ENCODE peak calls at places on chromosomes 6 and 20, in four cellular contexts. L, F, P and R are unnamed samples.

GRCh38 chr6:34979218-34979617 is 90.2 kb downstream of the ANKS1A start:
- DNase-seq in L (no peak), P (no peak), F (no peak), R (no peak)

GRCh38 chr6:48826318-48826595 is 636.8 kb downstream of the MMUT start:
- DNase-seq in F (no peak), L (no peak), P (no peak), R (no peak)

GRCh38 chr6:170003027-170003426 is 251.6 kb downstream of the ERMARD start:
- DNase-seq in P (no peak), L (no peak), F (no peak), R (no peak)

GRCh38 chr6:170172825-170173231 is 118.0 kb downstream of the DLL1 start:
- DNase-seq in P (no peak), F (no peak), L (no peak), R (no peak)

GRCh38 chr20:48766205-48766604 is 61.6 kb downstream of the PREX1 start:
- DNase-seq in F (no peak), L (no peak), P (no peak), R (no peak)

GRCh38 chr20:50413088-50413500 is 97.1 kb upstream of the PTPN1 start:
- DNase-seq in F (no peak), L (peak; percentile 86), P (no peak), R (no peak)

GRCh38 chr20:13288357-13288756 is 67.3 kb downstream of the ISM1 start:
- DNase-seq in F (no peak), L (no peak), P (no peak), R (no peak)

GRCh38 chr6:154509421-154510143 is 903 bp downstream of the CNKSR3 start:
- DNase-seq in F (no peak), L (no peak), P (peak; percentile 37), R (no peak)

GRCh38 chr20:38878798-38879197 is 47.4 kb upstream of the FAM83D start:
- DNase-seq in P (no peak), L (no peak), F (no peak), R (peak; percentile 19)

GRCh38 chr20:37567671-37568588 is 40.3 kb upstream of the BLCAP start:
- DNase-seq in P (no peak), F (no peak), L (peak; percentile 37), R (no peak)

GRCh38 chr20:10316582-10316981 is 98.0 kb downstream of the SNAP25 start:
- DNase-seq in F (no peak), P (no peak), L (peak; percentile 23), R (no peak)

GRCh38 chr6:38195113-38195635 is 375.6 kb downstream of the ZFAND3 start:
- DNase-seq in F (no peak), P (peak; percentile 44), L (no peak), R (no peak)

GRCh38 chr6:57104350-57104749 is 14.4 kb downstream of the ZNF451 start:
- DNase-seq in P (no peak), F (no peak), L (peak; percentile 10), R (no peak)

GRCh38 chr20:44068780-44069191 is 118.2 kb downstream of the JPH2 start:
- DNase-seq in L (peak; percentile 78), P (peak; percentile 26), F (no peak), R (no peak)

GRCh38 chr6:144675231-144675861 is 390.2 kb downstream of the UTRN start:
- DNase-seq in L (no peak), P (no peak), F (no peak), R (peak; percentile 52)

GRCh38 chr6:43146709-43147108 is 24.4 kb upstream of the SRF start:
- DNase-seq in P (no peak), F (no peak), L (no peak), R (no peak)

GRCh38 chr6:28212510-28213212 is 12.4 kb upstream of the ZSCAN9 start:
- DNase-seq in P (no peak), F (no peak), L (peak; percentile 90), R (peak; percentile 90)

GRCh38 chr20:49345538-49345937 is 67.7 kb upstream of the ZNFX1 start:
- DNase-seq in L (no peak), P (no peak), F (no peak), R (peak; percentile 32)

GRCh38 chr6:53189554-53189953 is 40.9 kb upstream of the GCM1 start:
- DNase-seq in P (no peak), L (no peak), F (no peak), R (peak; percentile 71)

GRCh38 chr6:19157496-19157895 is 679.7 kb upstream of the ID4 start:
- DNase-seq in F (no peak), L (no peak), P (no peak), R (no peak)

DNA sequence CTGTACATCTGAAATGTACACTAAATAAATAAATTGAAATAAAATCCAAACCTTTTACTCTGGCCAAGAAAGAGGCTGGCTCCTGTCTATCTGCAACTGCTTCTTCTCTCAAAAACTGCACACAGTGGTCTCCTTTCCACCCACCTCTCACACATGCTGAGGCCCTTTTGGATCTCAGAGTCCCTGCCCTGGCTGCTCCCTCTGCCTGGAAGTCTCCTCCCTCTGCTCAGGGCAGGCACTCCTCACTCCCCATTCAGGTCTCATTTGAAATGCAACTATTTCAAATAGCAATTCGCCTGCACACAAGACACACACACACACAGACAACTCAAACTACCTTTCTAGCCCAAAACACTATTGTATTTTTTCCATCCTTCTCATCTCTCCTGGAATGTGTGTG is 348.8 kb downstream of the PKHD1 start:
- DNase-seq in P (no peak), L (no peak), F (no peak), R (no peak)
- TF ChIP-seq POLR2A in P (no peak), L (no peak), F (no peak), R (no peak)

GRCh38 chr6:33391278-33392167 is at the start of gene KIFC1:
- DNase-seq in L (peak; percentile 100), F (peak; percentile 95), P (peak; percentile 99), R (peak; percentile 100)
- TF ChIP-seq POLR2A in L (no peak), F (no peak), P (no peak), R (peak; percentile 65)

GRCh38 chr6:90892271-90892670 is 305.4 kb upstream of the MAP3K7 start:
- DNase-seq in F (no peak), P (no peak), L (no peak), R (no peak)

GRCh38 chr6:90893385-90893784 is 306.5 kb upstream of the MAP3K7 start:
- DNase-seq in L (peak; percentile 9), P (no peak), F (no peak), R (no peak)

GRCh38 chr6:90895299-90896164 is 308.7 kb upstream of the MAP3K7 start:
- DNase-seq in F (no peak), L (no peak), P (no peak), R (no peak)

GRCh38 chr6:90896165-90896549 is 309.3 kb upstream of the MAP3K7 start:
- DNase-seq in P (no peak), L (no peak), F (no peak), R (no peak)

DNA sequence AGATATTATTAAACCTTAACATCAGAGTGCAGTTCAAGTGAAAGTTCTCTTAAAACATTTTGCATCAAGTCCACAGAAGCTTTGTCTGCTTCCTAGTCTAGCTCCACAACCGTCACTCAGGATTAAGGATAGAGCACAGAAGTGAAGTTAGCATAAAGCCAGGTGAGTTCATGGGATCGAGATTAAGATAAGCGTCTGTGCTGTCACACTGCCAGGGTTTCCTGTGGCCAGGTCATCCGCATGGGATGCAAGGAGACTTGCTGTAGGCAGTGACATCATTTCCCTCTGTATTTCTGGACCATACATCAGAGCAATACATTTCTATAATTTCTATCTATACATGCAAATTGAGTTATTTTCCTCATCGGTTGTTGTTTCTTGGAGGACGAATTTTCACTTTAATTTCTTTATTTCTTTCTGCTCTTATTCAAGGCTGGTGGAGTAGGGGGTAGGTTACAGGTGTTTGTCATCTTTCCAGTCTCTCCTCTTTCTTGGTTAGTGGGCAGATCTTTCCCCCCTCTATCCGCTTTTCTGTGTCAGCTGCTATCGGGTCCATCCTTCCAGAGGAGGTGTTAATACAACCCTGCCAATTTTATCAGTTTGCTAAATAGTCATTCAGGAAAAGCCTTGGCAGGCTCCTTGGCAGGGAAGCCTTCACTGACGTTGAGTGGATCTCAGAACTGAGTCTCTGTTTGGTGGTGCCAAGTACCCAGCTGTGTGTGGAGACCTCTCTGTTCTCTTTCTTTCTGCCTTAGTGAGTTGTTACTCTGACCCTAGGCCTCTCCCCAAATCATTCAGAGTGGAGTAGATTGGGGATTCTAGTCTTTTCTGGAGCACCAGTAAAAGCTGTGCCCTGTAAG is 307.6 kb upstream of the MAP3K7 start:
- DNase-seq in L (no peak), F (no peak), P (no peak), R (no peak)
- TF ChIP-seq POLR2A in L (no peak), F (no peak), P (no peak), R (no peak)

GRCh38 chr6:93419304-93420162 is at the start of gene EPHA7:
- DNase-seq in L (peak; percentile 50), F (peak; percentile 88), P (peak; percentile 80), R (peak; percentile 76)
- TF ChIP-seq POLR2A in L (no peak), F (peak; percentile 76), P (no peak), R (no peak)

DNA sequence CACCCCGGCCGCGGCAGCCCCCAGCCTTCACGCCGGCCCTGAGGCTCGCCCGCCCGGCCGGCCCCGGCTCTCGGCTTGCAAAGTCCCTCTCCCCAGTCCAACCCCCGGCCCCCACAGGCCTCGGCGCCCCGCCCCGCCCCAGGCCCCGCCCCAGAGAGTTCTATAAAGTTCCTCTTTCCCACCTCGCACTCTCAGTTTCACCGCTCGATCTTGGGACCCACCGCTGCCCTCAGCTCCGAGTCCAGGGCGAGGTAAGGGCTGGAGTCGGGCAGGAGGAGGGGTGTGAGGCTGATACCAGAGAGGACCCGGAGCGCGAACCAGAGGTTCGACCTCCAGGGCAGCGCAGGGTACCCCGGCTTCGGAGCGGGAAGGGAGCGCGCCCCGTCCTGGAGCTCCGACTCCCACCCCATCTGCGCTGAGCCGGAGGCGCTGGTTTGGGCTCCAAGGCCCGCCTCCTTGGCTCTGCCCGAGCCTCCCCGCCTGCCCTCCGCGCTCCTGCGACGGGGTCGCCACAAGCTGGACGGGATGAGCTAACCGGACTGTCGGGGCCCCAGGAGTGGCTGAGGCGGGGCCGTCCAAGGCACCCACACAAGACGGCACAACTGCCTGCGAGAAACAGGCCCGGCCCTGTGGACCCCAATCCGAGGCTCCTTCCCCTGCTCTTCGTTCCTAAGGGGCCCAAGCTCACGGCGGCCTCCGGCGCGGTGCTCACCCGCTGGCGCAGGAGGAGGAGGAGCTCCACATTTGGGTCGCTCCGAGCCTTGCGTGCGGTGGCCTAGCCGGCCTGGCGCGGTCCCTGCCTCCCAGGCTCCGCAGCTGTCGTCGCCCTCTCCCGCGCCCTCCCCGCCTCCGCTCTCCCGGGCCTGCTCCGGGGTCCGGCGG is at the start of gene IRF4:
- DNase-seq in L (no peak), F (no peak), P (no peak), R (no peak)
- TF ChIP-seq POLR2A in L (no peak), F (peak; percentile 24), P (no peak), R (no peak)

GRCh38 chr6:136066005-136066404 is 184.1 kb downstream of the MTFR2 start:
- DNase-seq in L (peak; percentile 3), P (no peak), F (no peak), R (peak; percentile 43)

GRCh38 chr6:136063095-136063494 is 187.0 kb downstream of the MTFR2 start:
- DNase-seq in F (no peak), L (no peak), P (no peak), R (peak; percentile 70)

GRCh38 chr6:136070815-136071214 is 179.3 kb downstream of the MTFR2 start:
- DNase-seq in P (no peak), L (no peak), F (no peak), R (no peak)

GRCh38 chr6:136069119-136069518 is 181.0 kb downstream of the MTFR2 start:
- DNase-seq in P (no peak), L (no peak), F (no peak), R (peak; percentile 89)

GRCh38 chr6:136067731-136068341 is 182.3 kb downstream of the MTFR2 start:
- DNase-seq in F (no peak), L (no peak), P (no peak), R (peak; percentile 39)
- TF ChIP-seq POLR2A in F (no peak), L (no peak), P (no peak), R (no peak)

GRCh38 chr6:44176935-44177509 is 18.4 kb downstream of the CAPN11 start:
- DNase-seq in L (peak; percentile 87), F (no peak), P (no peak), R (no peak)
- TF ChIP-seq POLR2A in L (no peak), F (no peak), P (no peak), R (no peak)

GRCh38 chr20:57428611-57429496 is 37.7 kb downstream of the RBM38 start:
- DNase-seq in F (no peak), P (peak; percentile 70), L (no peak), R (no peak)
- TF ChIP-seq POLR2A in F (no peak), P (no peak), L (no peak), R (no peak)